ENCODE peak calls at places on chromosomes 7 and 10, in four cellular contexts. B, T, D and P are unnamed samples. For H3K4me1, the result is how much of the 10 kb centered on the place peaks cover.

GRCh38 chr7:127391591-127392181 is 822 bp downstream of the ZNF800 start:
- DNase-seq in T (peak), B (no peak), D (no peak), P (no peak)

GRCh38 chr7:157694389-157694665 is 357.5 kb downstream of the DNAJB6 start:
- DNase-seq in B (no peak), T (peak), D (no peak), P (no peak)

GRCh38 chr7:28155964-28156363 is 24.6 kb downstream of the JAZF1 start:
- DNase-seq in B (no peak), T (no peak), D (no peak), P (no peak)

GRCh38 chr10:4652111-4653010 is 173.6 kb upstream of the AKR1E2 start:
- DNase-seq in D (no peak), T (no peak), B (no peak), P (no peak)

GRCh38 chr7:84200859-84201258 is 6.3 kb upstream of the SEMA3A start:
- DNase-seq in B (no peak), D (no peak), T (no peak), P (no peak)

GRCh38 chr10:69792361-69792760 is 9.3 kb upstream of the COL13A1 start:
- DNase-seq in D (no peak), T (no peak), B (no peak), P (no peak)

GRCh38 chr7:85456254-85456653 is 269.4 kb upstream of the SEMA3D start:
- DNase-seq in T (no peak), B (no peak), D (no peak), P (no peak)

GRCh38 chr10:122492955-122493597 is 31.7 kb downstream of the HTRA1 start:
- DNase-seq in T (no peak), D (no peak), B (no peak), P (no peak)

GRCh38 chr10:95273393-95274312 is 17.1 kb downstream of the PDLIM1 start:
- DNase-seq in B (peak), T (no peak), D (no peak), P (no peak)

GRCh38 chr7:25028370-25028971 is 48.5 kb upstream of the OSBPL3 start:
- DNase-seq in T (peak), B (no peak), D (no peak), P (no peak)

GRCh38 chr10:132869621-132870020 is 72.7 kb downstream of the CFAP46 start:
- DNase-seq in B (no peak), D (no peak), T (no peak), P (no peak)

DNA sequence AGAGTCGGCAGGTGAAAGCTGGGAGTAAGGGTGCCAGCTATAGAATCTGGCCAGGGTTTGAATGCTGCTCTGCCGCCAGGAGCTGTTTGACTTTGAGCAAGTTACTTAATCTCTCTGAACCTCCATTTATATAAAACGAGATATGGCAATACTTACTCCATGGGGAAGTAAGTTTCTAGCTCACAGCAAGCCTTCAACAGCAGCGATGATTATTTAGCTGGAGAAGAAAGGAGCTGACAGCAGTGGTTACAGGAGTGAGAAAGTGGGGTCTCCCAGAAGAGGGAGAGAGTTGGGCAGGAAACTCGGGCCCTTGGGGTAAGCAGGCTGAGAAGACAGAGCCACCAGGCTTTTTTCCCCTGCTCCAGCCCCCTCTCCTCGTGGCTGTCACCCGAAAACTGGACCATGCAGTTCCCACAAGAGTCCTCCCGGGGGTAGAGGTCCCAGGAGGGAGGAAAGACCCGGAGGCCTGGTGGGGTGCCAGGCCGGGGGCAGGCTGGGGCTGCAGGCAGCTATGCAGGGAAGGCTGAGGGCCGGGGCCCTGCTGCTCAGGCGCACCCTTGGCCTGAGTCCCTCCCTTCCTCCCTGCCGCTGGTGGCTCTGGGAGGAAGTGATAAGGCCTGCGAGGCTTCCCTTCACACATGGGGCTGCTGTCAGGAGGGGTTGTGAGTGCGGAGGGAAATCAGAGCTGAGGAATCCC is 3.5 kb downstream of the NOS3 start:
- DNase-seq in B (no peak), D (peak), T (no peak), P (no peak)
- H3K27ac ChIP-seq in B (peak), D (peak), T (peak), P (no peak)

GRCh38 chr7:116573541-116573940 is 48.7 kb downstream of the CAV1 start:
- DNase-seq in B (no peak), T (no peak), D (no peak), P (no peak)

GRCh38 chr7:116572036-116572435 is 47.2 kb downstream of the CAV1 start:
- DNase-seq in B (no peak), D (no peak), T (no peak), P (no peak)

GRCh38 chr7:116575853-116576252 is 51.0 kb downstream of the CAV1 start:
- DNase-seq in B (no peak), D (no peak), T (no peak), P (no peak)

GRCh38 chr7:116576350-116577319 is 51.8 kb downstream of the CAV1 start:
- DNase-seq in T (no peak), D (no peak), B (no peak), P (no peak)

DNA sequence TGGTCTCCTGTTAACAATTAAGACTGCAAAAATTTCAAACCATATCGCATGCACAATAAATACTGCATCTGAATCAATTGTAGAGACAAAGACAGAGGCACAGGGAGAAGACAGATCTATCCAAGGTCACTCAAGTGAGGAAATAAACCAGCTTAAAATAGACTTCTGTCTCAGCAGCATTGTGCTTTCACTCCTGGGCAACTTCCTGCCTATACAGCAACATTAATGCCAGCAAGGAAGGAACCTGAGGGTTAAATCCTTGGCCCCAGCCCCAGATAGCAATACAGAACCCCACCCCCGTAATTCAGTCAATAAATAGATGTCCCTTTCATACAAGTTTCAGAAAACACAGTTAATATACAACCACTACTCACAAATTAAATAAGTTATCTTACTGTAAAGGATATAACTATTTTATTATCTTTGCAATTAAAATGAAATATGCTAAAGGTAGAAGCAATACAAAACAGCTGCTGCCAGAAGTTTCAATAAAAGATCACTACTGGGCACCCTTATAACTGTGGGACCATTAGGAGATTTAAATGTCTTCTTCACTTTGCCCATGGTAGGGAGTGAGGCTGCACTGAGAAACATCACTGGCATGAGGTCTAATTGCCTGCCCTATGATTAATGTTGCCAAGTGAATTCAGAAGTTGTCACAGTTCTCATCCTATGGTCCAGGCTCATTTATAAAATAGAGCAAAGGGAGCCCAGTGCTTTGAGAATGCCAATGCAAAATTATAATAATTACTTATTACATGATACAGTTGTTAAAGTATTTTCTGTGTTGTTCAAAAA is 49.4 kb downstream of the CAV1 start:
- DNase-seq in D (no peak), T (no peak), B (no peak), P (no peak)
- H3K4me1 ChIP-seq in D (half or more), T (under half), B (under half), P (under half)

GRCh38 chr10:659710-660141 is 29.7 kb downstream of the DIP2C start:
- DNase-seq in D (no peak), B (no peak), T (no peak), P (no peak)
- H3K27ac ChIP-seq in D (peak), B (peak), T (no peak), P (peak)

GRCh38 chr7:1057416-1058291 is 13.3 kb downstream of the GPR146 start:
- DNase-seq in T (no peak), B (no peak), D (no peak), P (no peak)
- H3K4me1 ChIP-seq in T (under half), B (half or more), D (half or more), P (half or more)